ENCODE peak calls at places on chromosomes 16 and 17, in six cellular contexts. Y is activated naive CD8-positive, alpha-beta T cell treated with anti-CD3 and anti-CD28 coated beads for 36 hours; H is NAMALWA; Z is NCI-H2081; N is ELF-1; A is OCI-M1. M is an unnamed sample.

GRCh38 chr17:42530952-42531454 is 5.0 kb upstream of the NAGLU start:
- DNase-seq in Y (no peak), H (no peak), Z (peak), N (no peak), A (no peak), M (no peak)

GRCh38 chr17:33987162-33987561 is 267.9 kb upstream of the CCL2 start:
- DNase-seq in Y (no peak), H (no peak), Z (no peak), N (no peak), A (no peak), M (no peak)

GRCh38 chr17:57284984-57285646 is 28.8 kb downstream of the MSI2 start:
- DNase-seq in Y (peak), H (peak), Z (no peak), N (peak), A (peak), M (no peak)

GRCh38 chr16:56912746-56913703 is 18.9 kb upstream of the HERPUD1 start:
- DNase-seq in Y (no peak), H (no peak), Z (no peak), N (no peak), A (no peak), M (no peak)

GRCh38 chr17:34382586-34383224 is 19.7 kb upstream of the CCL1 start:
- DNase-seq in Y (peak), H (no peak), Z (no peak), N (no peak), A (peak), M (no peak)

GRCh38 chr16:65061935-65062334 is 59.9 kb downstream of the CDH11 start:
- DNase-seq in Y (no peak), H (no peak), Z (no peak), N (no peak), A (no peak), M (no peak)

GRCh38 chr16:24041834-24042631 is 206.2 kb downstream of the PRKCB start:
- DNase-seq in Y (peak), H (peak), Z (peak), N (peak), A (peak), M (no peak)

GRCh38 chr16:88479795-88480760 is 27.0 kb downstream of the ZFPM1 start:
- DNase-seq in Y (no peak), H (peak), Z (peak), N (no peak), A (no peak), M (no peak)

GRCh38 chr17:63425478-63425877 is 20.6 kb downstream of the CYB561 start:
- DNase-seq in Y (peak), H (peak), Z (peak), N (peak), A (peak), M (peak)

GRCh38 chr16:26717826-26718225 is 348.9 kb upstream of the C16orf82 start:
- DNase-seq in Y (no peak), H (peak), Z (no peak), N (no peak), A (no peak), M (no peak)

GRCh38 chr16:62035115-62036092 is 834 bp downstream of the CDH8 start:
- DNase-seq in Y (no peak), H (no peak), Z (peak), N (peak), A (no peak), M (no peak)

GRCh38 chr17:42303694-42304093 is 15.4 kb downstream of the STAT5A start:
- DNase-seq in Y (no peak), H (no peak), Z (no peak), N (no peak), A (no peak), M (no peak)

GRCh38 chr16:12239953-12240485 is 263.5 kb downstream of the SNX29 start:
- DNase-seq in Y (no peak), H (no peak), Z (no peak), N (no peak), A (no peak), M (no peak)

GRCh38 chr17:80673152-80673920 is 128.7 kb downstream of the RPTOR start:
- DNase-seq in Y (peak), H (peak), Z (no peak), N (peak), A (no peak), M (no peak)

GRCh38 chr17:83062818-83063671 is 16.4 kb upstream of the METRNL start:
- DNase-seq in Y (no peak), H (no peak), Z (no peak), N (no peak), A (no peak), M (no peak)

GRCh38 chr17:44216173-44216572 is 3.3 kb downstream of the UBTF start:
- DNase-seq in Y (peak), H (peak), Z (no peak), N (no peak), A (no peak), M (no peak)

GRCh38 chr17:36149296-36149820 is 27.1 kb downstream of the TBC1D3B start:
- DNase-seq in Y (no peak), H (no peak), Z (no peak), N (peak), A (peak), M (no peak)

GRCh38 chr17:1452836-1453235 is 3.2 kb downstream of the CRK start:
- DNase-seq in Y (no peak), H (no peak), Z (no peak), N (no peak), A (no peak), M (no peak)